ENCODE peak calls at places on chromosomes 5 and 9, in eight cellular contexts. One of them, this sample, is unnamed.

GRCh38 chr9:109931623-109932022 is 151.6 kb downstream of the PALM2AKAP2 start:
- DNase-seq in Panc1: no peak
- DNase-seq in GM23338: no peak
- DNase-seq in A549: no peak
- DNase-seq in HCT116: no peak
- DNase-seq in K562: no peak
- DNase-seq in GM12878: no peak
- DNase-seq in HepG2: no peak
- DNase-seq in this sample: no peak

GRCh38 chr9:81719972-81720371 is 30.6 kb upstream of the TLE1 start:
- DNase-seq in GM12878: no peak
- DNase-seq in HepG2: peak
- DNase-seq in A549: no peak
- DNase-seq in Panc1: no peak
- DNase-seq in GM23338: no peak
- DNase-seq in K562: no peak
- DNase-seq in HCT116: no peak
- DNase-seq in this sample: no peak

GRCh38 chr9:78028926-78029325 is 2.7 kb downstream of the GNAQ start:
- DNase-seq in HCT116: no peak
- DNase-seq in HepG2: no peak
- DNase-seq in GM23338: no peak
- DNase-seq in K562: no peak
- DNase-seq in Panc1: no peak
- DNase-seq in GM12878: no peak
- DNase-seq in A549: no peak
- DNase-seq in this sample: no peak

GRCh38 chr5:144275329-144275728 is 104.7 kb downstream of the KCTD16 start:
- DNase-seq in HCT116: no peak
- DNase-seq in HepG2: no peak
- DNase-seq in Panc1: no peak
- DNase-seq in GM23338: peak
- DNase-seq in GM12878: no peak
- DNase-seq in K562: no peak
- DNase-seq in A549: no peak
- DNase-seq in this sample: no peak

GRCh38 chr5:98570661-98571181 is 202.7 kb upstream of the RGMB start:
- DNase-seq in A549: no peak
- DNase-seq in HepG2: no peak
- DNase-seq in GM23338: no peak
- DNase-seq in HCT116: no peak
- DNase-seq in K562: no peak
- DNase-seq in Panc1: no peak
- DNase-seq in GM12878: no peak
- DNase-seq in this sample: no peak

GRCh38 chr5:138466058-138466899 is 1.0 kb downstream of the EGR1 start:
- DNase-seq in Panc1: no peak
- DNase-seq in A549: peak
- DNase-seq in K562: peak
- DNase-seq in HCT116: no peak
- DNase-seq in HepG2: peak
- DNase-seq in GM12878: no peak
- DNase-seq in GM23338: no peak
- DNase-seq in this sample: no peak

GRCh38 chr9:135120249-135120648 is 32.8 kb downstream of the OLFM1 start:
- DNase-seq in GM12878: no peak
- DNase-seq in A549: no peak
- DNase-seq in Panc1: no peak
- DNase-seq in HepG2: no peak
- DNase-seq in K562: no peak
- DNase-seq in HCT116: no peak
- DNase-seq in GM23338: no peak
- DNase-seq in this sample: no peak

GRCh38 chr9:93576296-93577044 is at the start of gene PHF2:
- DNase-seq in GM23338: peak
- DNase-seq in GM12878: no peak
- DNase-seq in HepG2: no peak
- DNase-seq in A549: no peak
- DNase-seq in K562: peak
- DNase-seq in Panc1: no peak
- DNase-seq in HCT116: no peak
- DNase-seq in this sample: no peak

GRCh38 chr5:177604116-177604521 is 4.2 kb downstream of the B4GALT7 start:
- DNase-seq in K562: no peak
- DNase-seq in A549: no peak
- DNase-seq in Panc1: no peak
- DNase-seq in HCT116: peak
- DNase-seq in HepG2: no peak
- DNase-seq in GM12878: no peak
- DNase-seq in GM23338: no peak
- DNase-seq in this sample: no peak

GRCh38 chr5:143312822-143313221 is 90.7 kb downstream of the NR3C1 start:
- DNase-seq in HepG2: no peak
- DNase-seq in GM23338: no peak
- DNase-seq in GM12878: no peak
- DNase-seq in A549: no peak
- DNase-seq in Panc1: no peak
- DNase-seq in HCT116: no peak
- DNase-seq in K562: no peak
- DNase-seq in this sample: no peak

GRCh38 chr9:116501871-116502270 is 185.2 kb upstream of the TRIM32 start:
- DNase-seq in K562: no peak
- DNase-seq in A549: peak
- DNase-seq in GM23338: no peak
- DNase-seq in HepG2: no peak
- DNase-seq in Panc1: no peak
- DNase-seq in GM12878: no peak
- DNase-seq in HCT116: peak
- DNase-seq in this sample: no peak

GRCh38 chr9:90365646-90366045 is 277.0 kb downstream of the DIRAS2 start:
- DNase-seq in Panc1: no peak
- DNase-seq in GM12878: no peak
- DNase-seq in HCT116: no peak
- DNase-seq in K562: no peak
- DNase-seq in A549: no peak
- DNase-seq in GM23338: no peak
- DNase-seq in HepG2: no peak
- DNase-seq in this sample: no peak

GRCh38 chr5:121199238-121199999 is 652.3 kb upstream of the FTMT start:
- DNase-seq in GM23338: no peak
- DNase-seq in Panc1: no peak
- DNase-seq in K562: no peak
- DNase-seq in GM12878: no peak
- DNase-seq in HCT116: no peak
- DNase-seq in A549: peak
- DNase-seq in HepG2: no peak
- DNase-seq in this sample: no peak

GRCh38 chr5:150053231-150053626 is 33.1 kb downstream of the CSF1R start:
- DNase-seq in K562: no peak
- DNase-seq in Panc1: no peak
- DNase-seq in HepG2: no peak
- DNase-seq in A549: peak
- DNase-seq in GM23338: no peak
- DNase-seq in GM12878: no peak
- DNase-seq in HCT116: no peak
- DNase-seq in this sample: peak

GRCh38 chr9:95005276-95006141 is 279.0 kb downstream of the AOPEP start:
- DNase-seq in HepG2: no peak
- DNase-seq in GM12878: no peak
- DNase-seq in K562: no peak
- DNase-seq in HCT116: no peak
- DNase-seq in GM23338: peak
- DNase-seq in Panc1: no peak
- DNase-seq in A549: peak
- DNase-seq in this sample: no peak

GRCh38 chr5:172530835-172531703 is 76.7 kb upstream of the SH3PXD2B start:
- DNase-seq in HCT116: no peak
- DNase-seq in GM23338: no peak
- DNase-seq in HepG2: no peak
- DNase-seq in GM12878: peak
- DNase-seq in K562: no peak
- DNase-seq in Panc1: no peak
- DNase-seq in A549: no peak
- DNase-seq in this sample: no peak

GRCh38 chr5:2093859-2094615 is 211.3 kb upstream of the IRX4 start:
- DNase-seq in A549: peak
- DNase-seq in Panc1: peak
- DNase-seq in HepG2: no peak
- DNase-seq in GM12878: no peak
- DNase-seq in GM23338: no peak
- DNase-seq in HCT116: no peak
- DNase-seq in K562: no peak
- DNase-seq in this sample: no peak

GRCh38 chr9:18632624-18633407 is 158.9 kb downstream of the ADAMTSL1 start:
- DNase-seq in HCT116: no peak
- DNase-seq in GM12878: no peak
- DNase-seq in GM23338: no peak
- DNase-seq in K562: no peak
- DNase-seq in HepG2: no peak
- DNase-seq in A549: peak
- DNase-seq in Panc1: peak
- DNase-seq in this sample: no peak

GRCh38 chr5:89168766-89169165 is 285.8 kb upstream of the MEF2C start:
- DNase-seq in A549: no peak
- DNase-seq in GM12878: peak
- DNase-seq in GM23338: no peak
- DNase-seq in K562: no peak
- DNase-seq in HepG2: no peak
- DNase-seq in HCT116: no peak
- DNase-seq in Panc1: no peak
- DNase-seq in this sample: no peak

GRCh38 chr5:114362197-114362976 is 517 bp downstream of the KCNN2 start:
- DNase-seq in GM23338: peak
- DNase-seq in HepG2: no peak
- DNase-seq in HCT116: no peak
- DNase-seq in A549: peak
- DNase-seq in GM12878: no peak
- DNase-seq in Panc1: no peak
- DNase-seq in K562: no peak
- DNase-seq in this sample: no peak

GRCh38 chr5:154758501-154758900 is 3.3 kb downstream of the LARP1 start:
- DNase-seq in HCT116: no peak
- DNase-seq in A549: no peak
- DNase-seq in K562: no peak
- DNase-seq in HepG2: no peak
- DNase-seq in GM23338: no peak
- DNase-seq in Panc1: no peak
- DNase-seq in GM12878: no peak
- DNase-seq in this sample: no peak

GRCh38 chr9:109715340-109715739 is 64.7 kb upstream of the PALM2AKAP2 start:
- DNase-seq in HCT116: no peak
- DNase-seq in Panc1: no peak
- DNase-seq in K562: no peak
- DNase-seq in GM12878: no peak
- DNase-seq in A549: no peak
- DNase-seq in GM23338: no peak
- DNase-seq in HepG2: no peak
- DNase-seq in this sample: no peak

GRCh38 chr5:116557669-116558271 is 16.9 kb downstream of the SEMA6A start:
- DNase-seq in HepG2: peak
- DNase-seq in HCT116: no peak
- DNase-seq in GM12878: no peak
- DNase-seq in K562: no peak
- DNase-seq in Panc1: no peak
- DNase-seq in GM23338: peak
- DNase-seq in A549: peak
- DNase-seq in this sample: no peak

GRCh38 chr9:11158063-11158462 is 545.3 kb upstream of the PTPRD start:
- DNase-seq in K562: no peak
- DNase-seq in Panc1: no peak
- DNase-seq in A549: no peak
- DNase-seq in HCT116: no peak
- DNase-seq in GM12878: no peak
- DNase-seq in GM23338: no peak
- DNase-seq in HepG2: no peak
- DNase-seq in this sample: no peak

GRCh38 chr9:4857163-4857562 is 64.4 kb downstream of the RCL1 start:
- DNase-seq in GM12878: no peak
- DNase-seq in Panc1: no peak
- DNase-seq in A549: no peak
- DNase-seq in K562: no peak
- DNase-seq in HCT116: no peak
- DNase-seq in GM23338: no peak
- DNase-seq in HepG2: no peak
- DNase-seq in this sample: no peak
- TF ChIP-seq REST in GM12878: no peak
- TF ChIP-seq REST in Panc1: no peak
- TF ChIP-seq REST in A549: no peak
- TF ChIP-seq REST in K562: no peak
- TF ChIP-seq REST in HCT116: no peak
- TF ChIP-seq REST in GM23338: no peak
- TF ChIP-seq REST in HepG2: no peak
- TF ChIP-seq REST in this sample: no peak

DNA sequence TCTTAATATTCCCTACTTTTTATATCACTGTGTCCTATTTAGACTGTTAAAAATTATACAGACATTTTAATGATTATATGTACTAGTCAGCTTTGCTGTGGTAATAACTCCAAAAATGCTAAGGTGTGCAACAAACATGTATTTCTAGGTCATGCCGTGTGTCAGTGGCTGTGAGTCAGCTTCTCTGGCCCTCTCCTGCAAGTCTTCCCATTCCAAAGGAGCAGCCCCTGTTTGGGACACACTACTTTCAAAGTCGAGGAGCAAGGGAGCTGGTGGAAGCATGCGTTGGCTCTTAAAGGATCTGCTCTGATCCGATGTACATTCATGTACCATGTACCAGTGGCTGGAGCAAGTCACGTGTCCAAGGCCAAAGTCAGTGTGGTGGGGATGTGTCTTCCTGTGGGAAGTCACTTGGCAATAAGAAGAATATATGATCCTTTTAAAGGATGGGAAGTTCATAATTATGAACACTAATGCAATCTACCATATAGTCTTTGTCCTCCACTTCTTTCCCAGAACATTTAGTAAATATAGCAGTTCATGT is 39.7 kb downstream of the SNX30 start:
- DNase-seq in Panc1: no peak
- DNase-seq in GM23338: no peak
- DNase-seq in HepG2: no peak
- DNase-seq in K562: no peak
- DNase-seq in HCT116: no peak
- DNase-seq in A549: no peak
- DNase-seq in GM12878: no peak
- DNase-seq in this sample: no peak
- H3K27ac ChIP-seq in Panc1: no peak
- H3K27ac ChIP-seq in GM23338: no peak
- H3K27ac ChIP-seq in HepG2: no peak
- H3K27ac ChIP-seq in K562: no peak
- H3K27ac ChIP-seq in HCT116: no peak
- H3K27ac ChIP-seq in A549: no peak
- H3K27ac ChIP-seq in GM12878: no peak
- H3K27ac ChIP-seq in this sample: no peak

GRCh38 chr9:105188746-105189145 is 55.7 kb upstream of the SLC44A1 start:
- DNase-seq in HCT116: no peak
- DNase-seq in GM12878: no peak
- DNase-seq in GM23338: no peak
- DNase-seq in A549: peak
- DNase-seq in K562: no peak
- DNase-seq in HepG2: no peak
- DNase-seq in Panc1: no peak
- DNase-seq in this sample: no peak
- TF ChIP-seq REST in HCT116: no peak
- TF ChIP-seq REST in GM12878: no peak
- TF ChIP-seq REST in GM23338: no peak
- TF ChIP-seq REST in A549: no peak
- TF ChIP-seq REST in K562: no peak
- TF ChIP-seq REST in HepG2: no peak
- TF ChIP-seq REST in Panc1: no peak
- TF ChIP-seq REST in this sample: no peak

GRCh38 chr9:123046796-123047195 is 13.3 kb downstream of the GPR21 start:
- DNase-seq in A549: no peak
- DNase-seq in Panc1: no peak
- DNase-seq in HepG2: peak
- DNase-seq in HCT116: no peak
- DNase-seq in K562: no peak
- DNase-seq in GM23338: no peak
- DNase-seq in GM12878: no peak
- DNase-seq in this sample: no peak
- H3K27ac ChIP-seq in A549: no peak
- H3K27ac ChIP-seq in Panc1: no peak
- H3K27ac ChIP-seq in HepG2: peak
- H3K27ac ChIP-seq in HCT116: no peak
- H3K27ac ChIP-seq in K562: no peak
- H3K27ac ChIP-seq in GM23338: no peak
- H3K27ac ChIP-seq in GM12878: no peak
- H3K27ac ChIP-seq in this sample: no peak

This sample was measured in HL-60.